ENCODE peak calls at places on chromosome 17, in ten cellular contexts. S is MM.1S, T is lung, V is K562, K is psoas muscle, I is A549, D is suprapubic skin, W is tibial nerve, H is H1, C is transverse colon. L is an unnamed sample.

GRCh38 chr17:1325766-1326165 is 46.3 kb downstream of the TRARG1 start:
- DNase-seq in W (no peak), H (no peak), I (no peak), S (no peak), D (no peak), V (no peak), T (no peak), C (no peak), K (no peak), L (no peak)

GRCh38 chr17:78766225-78766624 is 15.8 kb downstream of the CYTH1 start:
- DNase-seq in C (no peak), T (no peak), D (no peak), S (no peak), H (no peak), W (no peak), K (no peak), V (no peak), I (no peak), L (no peak)

GRCh38 chr17:27496501-27496943 is 40.3 kb downstream of the KSR1 start:
- DNase-seq in S (no peak), D (no peak), I (peak; percentile 53), K (no peak), T (peak; percentile 38), H (no peak), C (no peak), V (no peak), W (no peak), L (no peak)

GRCh38 chr17:37116802-37117201 is 168.0 kb downstream of the AATF start:
- DNase-seq in I (no peak), C (no peak), D (no peak), S (no peak), H (no peak), V (no peak), T (no peak), K (no peak), W (no peak), L (no peak)

GRCh38 chr17:12953126-12953525 is 64.7 kb downstream of the ELAC2 start:
- DNase-seq in W (no peak), K (no peak), D (no peak), T (no peak), H (no peak), C (no peak), I (no peak), V (no peak), S (no peak), L (no peak)

GRCh38 chr17:66625321-66625767 is 209.6 kb upstream of the CACNG5 start:
- DNase-seq in D (no peak), V (peak; percentile 23), I (peak; percentile 67), H (no peak), S (peak; percentile 17), K (no peak), C (no peak), W (no peak), T (no peak), L (no peak)

GRCh38 chr17:63171428-63172205 is 205.6 kb downstream of the TANC2 start:
- DNase-seq in C (no peak), I (no peak), V (no peak), K (no peak), H (no peak), T (no peak), S (no peak), W (no peak), D (no peak), L (no peak)

GRCh38 chr17:73539176-73539575 is 105.1 kb downstream of the SDK2 start:
- DNase-seq in W (no peak), S (no peak), I (no peak), D (no peak), V (no peak), H (no peak), T (no peak), K (no peak), C (no peak), L (no peak)

GRCh38 chr17:814371-814770 is 32.2 kb downstream of the MRM3 start:
- DNase-seq in S (no peak), W (no peak), C (no peak), H (no peak), V (no peak), K (no peak), D (no peak), I (no peak), T (no peak), L (no peak)

GRCh38 chr17:5793899-5794298 is 209.6 kb upstream of the NLRP1 start:
- DNase-seq in V (no peak), T (no peak), S (peak; percentile 39), W (no peak), K (no peak), I (no peak), D (no peak), C (no peak), H (no peak), L (no peak)

GRCh38 chr17:82449136-82449882 is 1.2 kb downstream of the CYBC1 start:
- DNase-seq in C (peak; percentile 76), S (peak; percentile 85), V (no peak), D (peak; percentile 78), I (no peak), T (no peak), K (no peak), W (no peak), H (no peak), L (no peak)

GRCh38 chr17:61410555-61411089 is 11.0 kb downstream of the TBX2 start:
- DNase-seq in K (peak; percentile 79), S (peak; percentile 59), C (peak; percentile 76), H (peak; percentile 91), T (peak; percentile 78), W (peak; percentile 78), D (peak; percentile 78), I (peak; percentile 60), V (no peak), L (peak; percentile 68)

GRCh38 chr17:61408151-61409041 is 8.8 kb downstream of the TBX2 start:
- DNase-seq in D (peak; percentile 63), K (no peak), V (no peak), S (no peak), W (peak; percentile 6), H (peak; percentile 64), C (no peak), T (no peak), I (no peak), L (peak; percentile 58)

GRCh38 chr17:61409301-61410099 is 9.9 kb downstream of the TBX2 start:
- DNase-seq in V (peak; percentile 83), I (peak; percentile 75), K (peak; percentile 66), W (no peak), T (no peak), H (peak; percentile 73), D (peak; percentile 73), S (peak; percentile 67), C (peak; percentile 54), L (peak; percentile 66)

GRCh38 chr17:61411114-61411943 is 11.7 kb downstream of the TBX2 start:
- DNase-seq in S (peak; percentile 39), T (no peak), C (peak; percentile 60), D (peak; percentile 72), K (no peak), W (no peak), V (no peak), I (peak; percentile 49), H (peak; percentile 82), L (peak; percentile 73)

GRCh38 chr17:61410100-61410551 is 10.5 kb downstream of the TBX2 start:
- DNase-seq in I (no peak), C (no peak), H (no peak), T (no peak), V (no peak), D (peak; percentile 61), K (no peak), W (no peak), S (no peak), L (peak; percentile 53)
- H3K4me3 ChIP-seq in I (no peak overlapping the region), C (peak overlapping the region; percentile 39), H (no peak overlapping the region), T (no peak overlapping the region), V (no peak overlapping the region), D (peak overlapping the region; percentile 54), K (peak overlapping the region; percentile 72), W (peak overlapping the region; percentile 85), S (no peak overlapping the region), L (no peak overlapping the region)

DNA sequence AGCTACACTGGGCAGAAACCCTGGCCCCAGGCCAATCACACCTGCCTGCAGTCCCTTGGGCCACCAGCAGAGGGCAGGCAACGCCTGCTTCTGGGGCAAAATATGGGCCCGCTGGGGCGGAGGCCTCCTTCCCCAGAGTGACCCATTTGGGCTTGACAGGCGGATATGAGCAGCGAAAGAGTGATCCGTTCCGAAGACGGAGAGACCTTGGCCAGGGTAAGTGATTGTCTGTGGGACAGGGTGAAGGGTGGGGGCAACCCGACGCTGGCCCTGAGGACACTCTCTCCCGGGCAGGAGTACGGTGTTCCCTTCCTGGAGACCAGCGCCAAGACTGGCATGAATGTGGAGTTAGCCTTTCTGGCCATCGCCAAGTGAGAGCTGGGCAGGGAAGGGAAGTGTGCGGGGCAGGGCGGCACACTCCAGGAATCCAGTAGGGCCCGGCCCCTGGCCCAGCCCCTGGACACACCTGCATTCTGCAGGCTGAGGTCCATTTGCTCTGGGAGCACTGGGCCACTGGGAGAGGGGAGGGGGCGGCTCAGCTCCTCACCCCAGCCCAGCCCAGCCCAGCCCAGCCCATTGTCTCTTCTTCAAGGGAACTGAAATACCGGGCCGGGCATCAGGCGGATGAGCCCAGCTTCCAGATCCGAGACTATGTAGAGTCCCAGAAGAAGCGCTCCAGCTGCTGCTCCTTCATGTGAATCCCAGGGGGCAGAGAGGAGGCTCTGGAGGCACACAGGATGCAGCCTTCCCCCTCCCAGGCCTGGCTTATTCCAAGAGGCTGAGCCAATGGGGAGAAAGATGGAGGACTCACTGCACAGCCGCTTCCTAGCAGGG is 3.5 kb upstream of the NHERF1 start:
- DNase-seq in S (peak; percentile 81), D (peak; percentile 91), T (peak; percentile 90), K (peak; percentile 84), W (peak; percentile 92), H (peak; percentile 100), V (peak; percentile 80), I (peak; percentile 70), C (peak; percentile 94), L (peak; percentile 60)
- H3K4me1 ChIP-seq in S (peaks cover 46% of the 10 kb centered on the region), D (peaks cover 44% of the 10 kb centered on the region), T (peaks cover 27% of the 10 kb centered on the region), K (peaks cover 6% of the 10 kb centered on the region), W (peaks cover 37% of the 10 kb centered on the region), H (peaks cover 16% of the 10 kb centered on the region), V (peaks cover 28% of the 10 kb centered on the region), I (peaks cover 18% of the 10 kb centered on the region), C (peaks cover 7% of the 10 kb centered on the region), L (no peaks in the 10 kb centered on the region)

DNA sequence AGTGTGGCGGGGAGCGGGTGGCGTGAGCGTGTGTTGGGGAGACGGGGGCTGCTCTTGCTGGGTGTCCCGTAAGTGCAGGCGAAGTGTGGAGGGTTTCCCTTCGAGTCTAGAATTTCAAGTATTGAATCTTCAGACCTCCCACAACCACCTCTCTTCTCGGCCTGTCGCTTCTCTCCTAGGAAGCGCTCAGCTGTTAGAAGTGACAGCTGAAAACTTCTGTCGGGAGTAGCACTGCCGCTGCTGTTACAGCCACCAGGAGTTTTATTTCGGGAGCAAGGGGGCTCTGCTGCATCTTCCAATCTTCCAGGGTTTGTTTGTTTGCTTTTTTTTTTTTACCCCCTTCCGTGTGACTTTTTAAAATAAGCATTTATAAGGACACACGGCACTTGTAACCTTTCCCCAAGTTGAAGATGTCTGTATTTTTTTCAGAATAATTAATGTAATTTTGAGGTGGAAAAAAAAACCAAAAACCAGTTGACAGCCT is 738 bp downstream of the RPS6KB1 start:
- DNase-seq in D (no peak), V (peak; percentile 30), W (no peak), C (no peak), H (no peak), T (no peak), I (peak; percentile 34), K (no peak), S (peak; percentile 54), L (no peak)
- TF ChIP-seq CTCF in D (no peak), V (no peak), W (no peak), C (no peak), H (no peak), T (no peak), I (no peak), K (no peak), S (no peak), L (no peak)

DNA sequence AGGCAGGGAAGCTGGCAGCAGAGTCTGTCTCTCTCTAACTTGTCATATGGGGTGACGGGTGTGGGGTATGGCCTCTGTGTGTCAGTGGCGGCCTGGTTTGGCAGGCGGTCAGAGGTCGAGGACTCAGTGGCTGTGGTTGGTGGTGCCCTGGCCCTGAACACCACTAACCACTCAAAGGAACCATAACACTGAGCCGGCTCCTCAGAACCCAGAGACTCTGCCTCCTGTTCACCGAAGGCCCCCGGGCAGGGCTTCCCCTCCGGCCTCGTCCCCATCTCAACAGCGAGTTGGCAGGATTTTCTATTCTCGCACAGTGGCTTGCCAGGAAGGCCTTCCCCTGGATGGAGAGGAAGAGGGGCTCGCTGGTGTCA is 638 bp downstream of the P2RX1 start:
- DNase-seq in D (no peak), V (no peak), C (no peak), T (no peak), S (peak; percentile 36), W (no peak), I (no peak), H (no peak), K (no peak), L (no peak)
- H3K4me3 ChIP-seq in D (no peak overlapping the region), V (peak overlapping the region; percentile 55), C (no peak overlapping the region), T (no peak overlapping the region), S (peak overlapping the region; percentile 83), W (peak overlapping the region; percentile 24), I (no peak overlapping the region), H (no peak overlapping the region), K (no peak overlapping the region), L (no peak overlapping the region)